ENCODE peak calls at places on chromosomes 1 and 21, in six cellular contexts. One of them, this sample, is unnamed.

GRCh38 chr1:183590225-183591191 is at the start of gene NCF2:
- DNase-seq in cardiac muscle cell: no peak
- DNase-seq in lower leg skin: no peak
- DNase-seq in heart right ventricle: no peak
- DNase-seq in CD8-positive, alpha-beta memory T cell: no peak
- DNase-seq in body of pancreas: peak
- DNase-seq in this sample: no peak

GRCh38 chr21:39114871-39115658 is 68.2 kb downstream of the PSMG1 start:
- DNase-seq in cardiac muscle cell: peak
- DNase-seq in lower leg skin: no peak
- DNase-seq in heart right ventricle: no peak
- DNase-seq in CD8-positive, alpha-beta memory T cell: no peak
- DNase-seq in body of pancreas: no peak
- DNase-seq in this sample: peak

GRCh38 chr1:209391792-209392191 is 191.7 kb upstream of the CAMK1G start:
- DNase-seq in cardiac muscle cell: no peak
- DNase-seq in lower leg skin: no peak
- DNase-seq in heart right ventricle: no peak
- DNase-seq in CD8-positive, alpha-beta memory T cell: no peak
- DNase-seq in body of pancreas: no peak
- DNase-seq in this sample: no peak

GRCh38 chr1:212827377-212827776 is 20.1 kb downstream of the SPATA45 start:
- DNase-seq in cardiac muscle cell: no peak
- DNase-seq in lower leg skin: no peak
- DNase-seq in heart right ventricle: no peak
- DNase-seq in CD8-positive, alpha-beta memory T cell: no peak
- DNase-seq in body of pancreas: no peak
- DNase-seq in this sample: no peak

GRCh38 chr1:172266528-172267174 is 153.8 kb upstream of the C1orf105 start:
- DNase-seq in cardiac muscle cell: no peak
- DNase-seq in lower leg skin: no peak
- DNase-seq in heart right ventricle: no peak
- DNase-seq in CD8-positive, alpha-beta memory T cell: no peak
- DNase-seq in body of pancreas: no peak
- DNase-seq in this sample: no peak

GRCh38 chr21:26093094-26093493 is 77.5 kb downstream of the APP start:
- DNase-seq in cardiac muscle cell: no peak
- DNase-seq in lower leg skin: no peak
- DNase-seq in heart right ventricle: no peak
- DNase-seq in CD8-positive, alpha-beta memory T cell: no peak
- DNase-seq in body of pancreas: no peak
- DNase-seq in this sample: peak

GRCh38 chr1:76948846-76949245 is 81.6 kb downstream of the ST6GALNAC5 start:
- DNase-seq in cardiac muscle cell: no peak
- DNase-seq in lower leg skin: no peak
- DNase-seq in heart right ventricle: no peak
- DNase-seq in CD8-positive, alpha-beta memory T cell: no peak
- DNase-seq in body of pancreas: no peak
- DNase-seq in this sample: no peak

GRCh38 chr1:230674581-230674980 is 32.3 kb downstream of the COG2 start:
- DNase-seq in cardiac muscle cell: no peak
- DNase-seq in lower leg skin: no peak
- DNase-seq in heart right ventricle: no peak
- DNase-seq in CD8-positive, alpha-beta memory T cell: no peak
- DNase-seq in body of pancreas: no peak
- DNase-seq in this sample: no peak

GRCh38 chr1:119286587-119287181 is 81.9 kb upstream of the HAO2 start:
- DNase-seq in cardiac muscle cell: peak
- DNase-seq in lower leg skin: no peak
- DNase-seq in heart right ventricle: no peak
- DNase-seq in CD8-positive, alpha-beta memory T cell: no peak
- DNase-seq in body of pancreas: no peak
- DNase-seq in this sample: no peak

GRCh38 chr1:29413661-29414060 is 177.3 kb downstream of the PTPRU start:
- DNase-seq in cardiac muscle cell: no peak
- DNase-seq in lower leg skin: no peak
- DNase-seq in heart right ventricle: no peak
- DNase-seq in CD8-positive, alpha-beta memory T cell: no peak
- DNase-seq in body of pancreas: no peak
- DNase-seq in this sample: peak

GRCh38 chr1:43552813-43553212 is 22.1 kb downstream of the PTPRF start:
- DNase-seq in cardiac muscle cell: peak
- DNase-seq in lower leg skin: no peak
- DNase-seq in heart right ventricle: peak
- DNase-seq in CD8-positive, alpha-beta memory T cell: no peak
- DNase-seq in body of pancreas: peak
- DNase-seq in this sample: no peak

GRCh38 chr1:78676347-78676982 is 26.8 kb downstream of the IFI44 start:
- DNase-seq in cardiac muscle cell: peak
- DNase-seq in lower leg skin: peak
- DNase-seq in heart right ventricle: no peak
- DNase-seq in CD8-positive, alpha-beta memory T cell: peak
- DNase-seq in body of pancreas: peak
- DNase-seq in this sample: no peak

GRCh38 chr21:32921632-32922230 is 104.0 kb upstream of the OLIG2 start:
- DNase-seq in cardiac muscle cell: no peak
- DNase-seq in lower leg skin: no peak
- DNase-seq in heart right ventricle: no peak
- DNase-seq in CD8-positive, alpha-beta memory T cell: peak
- DNase-seq in body of pancreas: no peak
- DNase-seq in this sample: no peak

GRCh38 chr1:168400139-168400538 is 119.5 kb downstream of the TBX19 start:
- DNase-seq in cardiac muscle cell: no peak
- DNase-seq in lower leg skin: no peak
- DNase-seq in heart right ventricle: no peak
- DNase-seq in CD8-positive, alpha-beta memory T cell: no peak
- DNase-seq in body of pancreas: no peak
- DNase-seq in this sample: no peak

GRCh38 chr1:143698016-143698415 is 273.8 kb downstream of the FAM72C start:
- DNase-seq in cardiac muscle cell: peak
- DNase-seq in lower leg skin: no peak
- DNase-seq in heart right ventricle: peak
- DNase-seq in CD8-positive, alpha-beta memory T cell: no peak
- DNase-seq in body of pancreas: peak
- DNase-seq in this sample: no peak

GRCh38 chr1:167805041-167805556 is 83.3 kb downstream of the MPZL1 start:
- DNase-seq in cardiac muscle cell: no peak
- DNase-seq in lower leg skin: no peak
- DNase-seq in heart right ventricle: no peak
- DNase-seq in CD8-positive, alpha-beta memory T cell: no peak
- DNase-seq in body of pancreas: no peak
- DNase-seq in this sample: no peak

GRCh38 chr1:62068302-62068936 is 126.2 kb upstream of the L1TD1 start:
- DNase-seq in cardiac muscle cell: no peak
- DNase-seq in lower leg skin: no peak
- DNase-seq in heart right ventricle: no peak
- DNase-seq in CD8-positive, alpha-beta memory T cell: no peak
- DNase-seq in body of pancreas: no peak
- DNase-seq in this sample: no peak
- H3K4me3 ChIP-seq in cardiac muscle cell: no peak
- H3K4me3 ChIP-seq in lower leg skin: no peak
- H3K4me3 ChIP-seq in heart right ventricle: no peak
- H3K4me3 ChIP-seq in CD8-positive, alpha-beta memory T cell: no peak
- H3K4me3 ChIP-seq in body of pancreas: no peak
- H3K4me3 ChIP-seq in this sample: no peak

GRCh38 chr1:150561830-150562367 is 12.7 kb downstream of the ADAMTSL4 start:
- DNase-seq in cardiac muscle cell: peak
- DNase-seq in lower leg skin: peak
- DNase-seq in heart right ventricle: peak
- DNase-seq in CD8-positive, alpha-beta memory T cell: peak
- DNase-seq in body of pancreas: peak
- DNase-seq in this sample: peak
- H3K4me3 ChIP-seq in cardiac muscle cell: peak
- H3K4me3 ChIP-seq in lower leg skin: peak
- H3K4me3 ChIP-seq in heart right ventricle: peak
- H3K4me3 ChIP-seq in CD8-positive, alpha-beta memory T cell: peak
- H3K4me3 ChIP-seq in body of pancreas: no peak
- H3K4me3 ChIP-seq in this sample: peak

GRCh38 chr1:181485276-181486097 is 2.2 kb downstream of the CACNA1E start:
- DNase-seq in cardiac muscle cell: no peak
- DNase-seq in lower leg skin: no peak
- DNase-seq in heart right ventricle: peak
- DNase-seq in CD8-positive, alpha-beta memory T cell: no peak
- DNase-seq in body of pancreas: peak
- DNase-seq in this sample: no peak

GRCh38 chr1:181483561-181484291 is 409 bp downstream of the CACNA1E start:
- DNase-seq in cardiac muscle cell: no peak
- DNase-seq in lower leg skin: no peak
- DNase-seq in heart right ventricle: no peak
- DNase-seq in CD8-positive, alpha-beta memory T cell: no peak
- DNase-seq in body of pancreas: no peak
- DNase-seq in this sample: no peak

GRCh38 chr1:181488884-181489283 is 5.6 kb downstream of the CACNA1E start:
- DNase-seq in cardiac muscle cell: no peak
- DNase-seq in lower leg skin: no peak
- DNase-seq in heart right ventricle: no peak
- DNase-seq in CD8-positive, alpha-beta memory T cell: no peak
- DNase-seq in body of pancreas: no peak
- DNase-seq in this sample: no peak

GRCh38 chr1:181483084-181483559 is at the start of gene CACNA1E:
- DNase-seq in cardiac muscle cell: no peak
- DNase-seq in lower leg skin: no peak
- DNase-seq in heart right ventricle: no peak
- DNase-seq in CD8-positive, alpha-beta memory T cell: no peak
- DNase-seq in body of pancreas: no peak
- DNase-seq in this sample: no peak

GRCh38 chr1:181486098-181486420 is 2.7 kb downstream of the CACNA1E start:
- DNase-seq in cardiac muscle cell: no peak
- DNase-seq in lower leg skin: no peak
- DNase-seq in heart right ventricle: peak
- DNase-seq in CD8-positive, alpha-beta memory T cell: no peak
- DNase-seq in body of pancreas: no peak
- DNase-seq in this sample: no peak
- H3K4me3 ChIP-seq in cardiac muscle cell: no peak
- H3K4me3 ChIP-seq in lower leg skin: no peak
- H3K4me3 ChIP-seq in heart right ventricle: no peak
- H3K4me3 ChIP-seq in CD8-positive, alpha-beta memory T cell: no peak
- H3K4me3 ChIP-seq in body of pancreas: no peak
- H3K4me3 ChIP-seq in this sample: no peak

DNA sequence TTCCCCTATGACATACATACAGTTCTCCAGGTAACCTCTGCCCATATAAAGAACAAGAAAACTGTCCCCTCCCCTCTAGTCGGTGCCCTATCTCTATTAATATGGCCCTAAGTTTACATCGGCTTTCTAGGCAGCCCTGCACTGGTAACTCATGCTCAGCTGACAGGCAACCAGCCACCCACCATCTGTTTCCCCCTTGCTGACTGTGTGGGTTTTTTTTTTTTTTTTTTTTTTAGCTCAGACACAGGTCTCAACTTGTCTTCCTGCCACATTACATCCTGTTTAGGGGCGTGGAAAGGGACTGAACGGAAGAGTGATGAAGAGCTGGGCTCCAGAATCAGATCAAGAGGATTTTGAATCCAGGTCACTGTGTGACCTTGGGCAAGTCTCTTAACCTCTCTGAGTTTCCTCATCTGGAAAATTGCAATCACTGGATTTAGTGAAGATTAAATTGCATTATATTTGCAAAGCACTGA is 14.0 kb downstream of the LAPTM5 start:
- DNase-seq in cardiac muscle cell: no peak
- DNase-seq in lower leg skin: no peak
- DNase-seq in heart right ventricle: no peak
- DNase-seq in CD8-positive, alpha-beta memory T cell: peak
- DNase-seq in body of pancreas: peak
- DNase-seq in this sample: no peak
- H3K4me3 ChIP-seq in cardiac muscle cell: no peak
- H3K4me3 ChIP-seq in lower leg skin: no peak
- H3K4me3 ChIP-seq in heart right ventricle: no peak
- H3K4me3 ChIP-seq in CD8-positive, alpha-beta memory T cell: peak
- H3K4me3 ChIP-seq in body of pancreas: no peak
- H3K4me3 ChIP-seq in this sample: no peak

DNA sequence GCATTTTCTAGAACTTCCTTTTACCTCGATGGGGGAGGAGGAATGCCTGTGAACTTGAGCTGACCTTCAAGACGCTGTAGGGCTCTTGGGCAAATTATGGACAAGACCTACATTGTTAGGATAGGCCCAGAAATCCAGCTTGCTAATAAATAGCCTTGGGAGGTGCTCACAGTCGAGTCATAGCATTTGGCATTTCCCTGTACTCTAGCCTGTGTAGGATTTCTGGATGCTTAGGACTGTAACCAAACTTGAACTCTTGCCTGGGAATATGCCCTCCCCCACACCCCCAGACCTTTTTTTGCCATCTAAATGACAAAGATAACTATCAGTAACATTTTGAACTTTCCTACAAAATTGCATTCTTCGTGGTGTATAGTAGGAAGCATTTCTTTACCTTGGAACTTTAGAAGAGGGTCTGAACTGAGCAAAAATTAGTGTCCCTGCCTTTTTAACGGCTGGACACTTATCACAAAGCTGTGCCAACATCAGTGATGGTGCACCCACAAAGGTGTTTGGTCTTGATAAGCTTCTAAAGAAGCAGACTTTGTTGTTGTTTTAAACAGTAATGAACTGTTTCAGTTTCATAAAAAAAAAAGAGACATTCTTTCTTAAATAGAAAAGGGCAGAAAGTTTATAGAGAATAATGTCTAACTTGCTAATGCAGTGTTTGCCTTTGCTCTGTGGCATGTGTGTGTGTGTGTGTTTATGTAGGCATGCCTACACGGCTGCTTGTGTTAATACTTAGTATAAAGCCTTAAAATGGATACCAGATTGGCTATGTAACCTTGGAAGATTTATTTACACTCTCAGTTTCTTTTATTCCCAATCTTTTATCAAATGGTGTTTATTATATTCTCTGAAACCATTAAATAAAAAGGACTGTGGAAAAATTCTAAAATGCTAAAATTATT is 88.2 kb downstream of the NFIA start:
- DNase-seq in cardiac muscle cell: peak
- DNase-seq in lower leg skin: no peak
- DNase-seq in heart right ventricle: no peak
- DNase-seq in CD8-positive, alpha-beta memory T cell: no peak
- DNase-seq in body of pancreas: no peak
- DNase-seq in this sample: no peak
- H3K4me3 ChIP-seq in cardiac muscle cell: no peak
- H3K4me3 ChIP-seq in lower leg skin: no peak
- H3K4me3 ChIP-seq in heart right ventricle: no peak
- H3K4me3 ChIP-seq in CD8-positive, alpha-beta memory T cell: no peak
- H3K4me3 ChIP-seq in body of pancreas: no peak
- H3K4me3 ChIP-seq in this sample: no peak

This sample was measured in SJSA1.